ENCODE peak calls at places on chromosomes 16 and 17, in four cellular contexts. X, S, V and T are unnamed samples.

GRCh38 chr17:80720624-80721577 is 176.3 kb downstream of the RPTOR start:
- DNase-seq in X (no peak), S (no peak), V (no peak), T (peak)

GRCh38 chr17:63069245-63069644 is 103.2 kb downstream of the TANC2 start:
- DNase-seq in X (no peak), S (no peak), V (no peak), T (no peak)

GRCh38 chr17:17737938-17738894 is 57.0 kb downstream of the RAI1 start:
- DNase-seq in X (no peak), S (no peak), V (no peak), T (peak)

GRCh38 chr17:73302189-73302588 is 9.6 kb downstream of the CDC42EP4 start:
- DNase-seq in X (no peak), S (peak), V (no peak), T (no peak)

GRCh38 chr16:19523559-19524355 is at the start of gene CCP110:
- DNase-seq in X (peak), S (peak), V (peak), T (peak)

GRCh38 chr17:78806451-78806850 is 24.4 kb upstream of the CYTH1 start:
- DNase-seq in X (no peak), S (no peak), V (no peak), T (no peak)

GRCh38 chr17:8005951-8006730 is 3.7 kb downstream of the GUCY2D start:
- DNase-seq in X (no peak), S (no peak), V (no peak), T (no peak)

GRCh38 chr16:8852534-8852933 is 16.3 kb downstream of the CARHSP1 start:
- DNase-seq in X (no peak), S (no peak), V (no peak), T (no peak)

GRCh38 chr17:42183741-42184711 is 1.2 kb downstream of the HCRT start:
- DNase-seq in X (no peak), S (peak), V (peak), T (no peak)

GRCh38 chr17:59406808-59407381 is 75.4 kb downstream of the YPEL2 start:
- DNase-seq in X (peak), S (peak), V (no peak), T (no peak)

GRCh38 chr17:47995241-47995935 is 24.5 kb downstream of the CDK5RAP3 start:
- DNase-seq in X (no peak), S (no peak), V (no peak), T (no peak)

GRCh38 chr17:10118788-10119130 is 79.6 kb downstream of the GAS7 start:
- DNase-seq in X (no peak), S (no peak), V (peak), T (no peak)

GRCh38 chr17:3024346-3024745 is 39.1 kb downstream of the OR1D5 start:
- DNase-seq in X (no peak), S (no peak), V (no peak), T (no peak)

GRCh38 chr16:24700549-24701392 is 28.7 kb upstream of the TNRC6A start:
- DNase-seq in X (peak), S (peak), V (no peak), T (peak)

GRCh38 chr17:66461343-66461995 is 159.1 kb downstream of the PRKCA start:
- DNase-seq in X (no peak), S (no peak), V (no peak), T (no peak)

GRCh38 chr17:58205936-58206335 is 13.1 kb downstream of the MKS1 start:
- DNase-seq in X (no peak), S (no peak), V (no peak), T (no peak)

GRCh38 chr16:49859139-49859947 is 3.4 kb upstream of the ZNF423 start:
- DNase-seq in X (no peak), S (no peak), V (no peak), T (no peak)

GRCh38 chr16:63005356-63005755 is 969.1 kb upstream of the CDH8 start:
- DNase-seq in X (no peak), S (no peak), V (no peak), T (no peak)

GRCh38 chr17:187130-187529 is 5.7 kb upstream of the DOC2B start:
- DNase-seq in X (no peak), S (no peak), V (no peak), T (no peak)

GRCh38 chr16:49019826-49020401 is 261.7 kb downstream of the CBLN1 start:
- DNase-seq in X (no peak), S (no peak), V (no peak), T (no peak)

GRCh38 chr17:79993390-79994221 is 42.1 kb downstream of the TBC1D16 start:
- DNase-seq in X (no peak), S (peak), V (peak), T (peak)

GRCh38 chr17:29331330-29331729 is 37.4 kb upstream of the NUFIP2 start:
- DNase-seq in X (no peak), S (no peak), V (no peak), T (no peak)

GRCh38 chr16:19883296-19883951 is 1.2 kb downstream of the GPRC5B start:
- DNase-seq in X (no peak), S (no peak), V (no peak), T (no peak)

GRCh38 chr17:45688820-45689219 is 95.3 kb upstream of the CRHR1 start:
- DNase-seq in X (no peak), S (no peak), V (no peak), T (no peak)

GRCh38 chr17:40498281-40499084 is 2.9 kb downstream of the TNS4 start:
- DNase-seq in X (no peak), S (peak), V (no peak), T (no peak)

GRCh38 chr17:2959371-2960130 is 103.9 kb downstream of the OR1D5 start:
- DNase-seq in X (no peak), S (no peak), V (no peak), T (no peak)

GRCh38 chr16:88773812-88774291 is 11.2 kb downstream of the PIEZO1 start:
- DNase-seq in X (no peak), S (peak), V (peak), T (peak)

GRCh38 chr17:13016881-13017622 is 775 bp downstream of the ELAC2 start:
- DNase-seq in X (no peak), S (peak), V (no peak), T (no peak)

GRCh38 chr17:39002991-39003715 is 36.0 kb upstream of the FBXO47 start:
- DNase-seq in X (no peak), S (peak), V (no peak), T (no peak)

GRCh38 chr17:59427425-59427921 is 96.0 kb downstream of the YPEL2 start:
- DNase-seq in X (peak), S (peak), V (no peak), T (peak)

GRCh38 chr16:50884066-50884860 is 142.4 kb downstream of the CYLD start:
- DNase-seq in X (no peak), S (no peak), V (no peak), T (peak)

GRCh38 chr16:72073831-72074230 is 10.8 kb downstream of the HPR start:
- DNase-seq in X (no peak), S (no peak), V (no peak), T (no peak)

GRCh38 chr17:45662432-45662831 is 121.7 kb upstream of the CRHR1 start:
- DNase-seq in X (no peak), S (no peak), V (no peak), T (no peak)

GRCh38 chr16:1457489-1458245 is 13.3 kb upstream of the CCDC154 start:
- DNase-seq in X (no peak), S (no peak), V (no peak), T (no peak)